ENCODE peak calls at places on chromosome 11, in five cellular contexts. V is stimulated activated CD4-positive, alpha-beta T cell treated with anti-CD3 and anti-CD28 coated beads, Interleukin-12 subunit alpha, Interleukin-12 subunit beta, amount 100 ng/mL, for 4 hours; A is T-helper 9 cell; H is activated CD8-positive, alpha-beta memory T cell treated with anti-CD3 and anti-CD28 coated beads for 1 hour; N is H54. F is an unnamed sample.
A peak's percentile ranks its signal among the peaks of the same experiment; 100 is the strongest.

GRCh38 chr11:10432493-10432892 is 22.6 kb upstream of the AMPD3 start:
- DNase-seq in V (no peak), A (no peak), H (no peak), N (no peak), F (no peak)

GRCh38 chr11:40295466-40295865 is 1164.0 kb downstream of the LRRC4C start:
- DNase-seq in V (no peak), A (no peak), H (no peak), N (no peak), F (no peak)

GRCh38 chr11:2186669-2187266 is 15.2 kb upstream of the TH start:
- DNase-seq in V (peak; percentile 47), A (peak; percentile 14), H (peak; percentile 27), N (no peak), F (no peak)

GRCh38 chr11:59728913-59729312 is 15.3 kb upstream of the OR10V1 start:
- DNase-seq in V (no peak), A (no peak), H (no peak), N (no peak), F (no peak)

GRCh38 chr11:11940551-11940950 is 67.9 kb downstream of the DKK3 start:
- DNase-seq in V (no peak), A (no peak), H (no peak), N (no peak), F (no peak)

GRCh38 chr11:66080055-66080817 is 10.2 kb downstream of the PACS1 start:
- DNase-seq in V (peak; percentile 49), A (peak; percentile 63), H (peak; percentile 51), N (peak; percentile 53), F (no peak)

GRCh38 chr11:17552392-17553248 is 5.6 kb downstream of the OTOG start:
- DNase-seq in V (no peak), A (no peak), H (no peak), N (no peak), F (no peak)

GRCh38 chr11:72494109-72494429 is 59.7 kb upstream of the CLPB start:
- DNase-seq in V (no peak), A (no peak), H (no peak), N (no peak), F (no peak)

GRCh38 chr11:13073119-13073981 is 64.2 kb downstream of the RASSF10 start:
- DNase-seq in V (no peak), A (no peak), H (no peak), N (peak; percentile 72), F (no peak)

GRCh38 chr11:111846063-111846462 is 25.3 kb downstream of the ALG9 start:
- DNase-seq in V (no peak), A (no peak), H (no peak), N (no peak), F (no peak)

GRCh38 chr11:75534291-75535038 is 8.7 kb upstream of the GDPD5 start:
- DNase-seq in V (no peak), A (no peak), H (no peak), N (no peak), F (no peak)

GRCh38 chr11:68872216-68873003 is 30.7 kb upstream of the CPT1A start:
- DNase-seq in V (no peak), A (no peak), H (no peak), N (no peak), F (no peak)

GRCh38 chr11:66866420-66867010 is 9.7 kb downstream of the LRFN4 start:
- DNase-seq in V (no peak), A (no peak), H (no peak), N (no peak), F (no peak)

GRCh38 chr11:65479184-65480145 is 19.4 kb upstream of the MALAT1 start:
- DNase-seq in V (no peak), A (no peak), H (no peak), N (no peak), F (no peak)

GRCh38 chr11:63737718-63738117 is 30.9 kb downstream of the ZFTA start:
- DNase-seq in V (no peak), A (no peak), H (no peak), N (no peak), F (no peak)

F was measured in cortex of kidney.